ENCODE peak calls at places on chromosomes 4 and X, in four cellular contexts. One of them, this sample, is unnamed.

GRCh38 chr4:74473155-74473811 is 28.3 kb downstream of the AREG start:
- DNase-seq in thyroid gland: no peak
- DNase-seq in left ventricle myocardium inferior: no peak
- DNase-seq in heart right ventricle: no peak
- DNase-seq in this sample: no peak

GRCh38 chr4:56907009-56907408 is 691 bp upstream of the REST start:
- DNase-seq in thyroid gland: peak
- DNase-seq in left ventricle myocardium inferior: no peak
- DNase-seq in heart right ventricle: no peak
- DNase-seq in this sample: no peak

GRCh38 chrX:129842510-129843208 is 1.0 kb downstream of the ZDHHC9 start:
- DNase-seq in thyroid gland: peak
- DNase-seq in left ventricle myocardium inferior: peak
- DNase-seq in heart right ventricle: peak
- DNase-seq in this sample: peak

GRCh38 chrX:32289356-32289755 is 922.0 kb downstream of the DMD start:
- DNase-seq in thyroid gland: no peak
- DNase-seq in left ventricle myocardium inferior: no peak
- DNase-seq in heart right ventricle: no peak
- DNase-seq in this sample: no peak

GRCh38 chrX:150036641-150037040 is 98.3 kb upstream of the EOLA2 start:
- DNase-seq in thyroid gland: no peak
- DNase-seq in left ventricle myocardium inferior: no peak
- DNase-seq in heart right ventricle: no peak
- DNase-seq in this sample: no peak

GRCh38 chrX:40383360-40383759 is 197.4 kb upstream of the ATP6AP2 start:
- DNase-seq in thyroid gland: no peak
- DNase-seq in left ventricle myocardium inferior: no peak
- DNase-seq in heart right ventricle: no peak
- DNase-seq in this sample: no peak

GRCh38 chrX:80120335-80120734 is 105.8 kb downstream of the TBX22 start:
- DNase-seq in thyroid gland: no peak
- DNase-seq in left ventricle myocardium inferior: no peak
- DNase-seq in heart right ventricle: no peak
- DNase-seq in this sample: no peak

GRCh38 chrX:153889123-153889522 is 3.1 kb upstream of the L1CAM start:
- DNase-seq in thyroid gland: no peak
- DNase-seq in left ventricle myocardium inferior: no peak
- DNase-seq in heart right ventricle: no peak
- DNase-seq in this sample: no peak

GRCh38 chr4:74975848-74976824 is 43.2 kb downstream of the PARM1 start:
- DNase-seq in thyroid gland: peak
- DNase-seq in left ventricle myocardium inferior: peak
- DNase-seq in heart right ventricle: peak
- DNase-seq in this sample: no peak

GRCh38 chrX:145727476-145727875 is 90.2 kb upstream of the SLITRK2 start:
- DNase-seq in thyroid gland: no peak
- DNase-seq in left ventricle myocardium inferior: no peak
- DNase-seq in heart right ventricle: no peak
- DNase-seq in this sample: no peak

GRCh38 chr4:53026233-53026632 is 164.1 kb downstream of the RASL11B start:
- DNase-seq in thyroid gland: no peak
- DNase-seq in left ventricle myocardium inferior: no peak
- DNase-seq in heart right ventricle: no peak
- DNase-seq in this sample: no peak

GRCh38 chrX:66110112-66110511 is 53.9 kb upstream of the HEPH start:
- DNase-seq in thyroid gland: no peak
- DNase-seq in left ventricle myocardium inferior: no peak
- DNase-seq in heart right ventricle: no peak
- DNase-seq in this sample: no peak

GRCh38 chrX:153523269-153523668 is 5.8 kb downstream of the ATP2B3 start:
- DNase-seq in thyroid gland: no peak
- DNase-seq in left ventricle myocardium inferior: no peak
- DNase-seq in heart right ventricle: no peak
- DNase-seq in this sample: no peak

GRCh38 chrX:5971300-5971699 is 257.4 kb downstream of the NLGN4X start:
- DNase-seq in thyroid gland: no peak
- DNase-seq in left ventricle myocardium inferior: no peak
- DNase-seq in heart right ventricle: no peak
- DNase-seq in this sample: no peak

GRCh38 chr4:112063260-112063659 is 82.0 kb upstream of the FAM241A start:
- DNase-seq in thyroid gland: no peak
- DNase-seq in left ventricle myocardium inferior: no peak
- DNase-seq in heart right ventricle: no peak
- DNase-seq in this sample: no peak

GRCh38 chr4:183244506-183244905 is 75.6 kb downstream of the CLDN22 start:
- DNase-seq in thyroid gland: no peak
- DNase-seq in left ventricle myocardium inferior: no peak
- DNase-seq in heart right ventricle: no peak
- DNase-seq in this sample: no peak

GRCh38 chrX:78104447-78105176 is 564 bp downstream of the PGK1 start:
- DNase-seq in thyroid gland: peak
- DNase-seq in left ventricle myocardium inferior: peak
- DNase-seq in heart right ventricle: peak
- DNase-seq in this sample: peak

GRCh38 chr4:39044947-39045734 is 12.9 kb upstream of the TMEM156 start:
- DNase-seq in thyroid gland: peak
- DNase-seq in left ventricle myocardium inferior: peak
- DNase-seq in heart right ventricle: peak
- DNase-seq in this sample: peak

GRCh38 chr4:88822034-88822433 is 124.4 kb upstream of the NAP1L5 start:
- DNase-seq in thyroid gland: no peak
- DNase-seq in left ventricle myocardium inferior: no peak
- DNase-seq in heart right ventricle: no peak
- DNase-seq in this sample: no peak

GRCh38 chr4:88818650-88819470 is 121.2 kb upstream of the NAP1L5 start:
- DNase-seq in thyroid gland: peak
- DNase-seq in left ventricle myocardium inferior: no peak
- DNase-seq in heart right ventricle: no peak
- DNase-seq in this sample: no peak

GRCh38 chr4:88820723-88821368 is 123.2 kb upstream of the NAP1L5 start:
- DNase-seq in thyroid gland: no peak
- DNase-seq in left ventricle myocardium inferior: no peak
- DNase-seq in heart right ventricle: no peak
- DNase-seq in this sample: no peak

GRCh38 chr4:88827442-88827841 is 129.8 kb upstream of the NAP1L5 start:
- DNase-seq in thyroid gland: no peak
- DNase-seq in left ventricle myocardium inferior: no peak
- DNase-seq in heart right ventricle: no peak
- DNase-seq in this sample: no peak

DNA sequence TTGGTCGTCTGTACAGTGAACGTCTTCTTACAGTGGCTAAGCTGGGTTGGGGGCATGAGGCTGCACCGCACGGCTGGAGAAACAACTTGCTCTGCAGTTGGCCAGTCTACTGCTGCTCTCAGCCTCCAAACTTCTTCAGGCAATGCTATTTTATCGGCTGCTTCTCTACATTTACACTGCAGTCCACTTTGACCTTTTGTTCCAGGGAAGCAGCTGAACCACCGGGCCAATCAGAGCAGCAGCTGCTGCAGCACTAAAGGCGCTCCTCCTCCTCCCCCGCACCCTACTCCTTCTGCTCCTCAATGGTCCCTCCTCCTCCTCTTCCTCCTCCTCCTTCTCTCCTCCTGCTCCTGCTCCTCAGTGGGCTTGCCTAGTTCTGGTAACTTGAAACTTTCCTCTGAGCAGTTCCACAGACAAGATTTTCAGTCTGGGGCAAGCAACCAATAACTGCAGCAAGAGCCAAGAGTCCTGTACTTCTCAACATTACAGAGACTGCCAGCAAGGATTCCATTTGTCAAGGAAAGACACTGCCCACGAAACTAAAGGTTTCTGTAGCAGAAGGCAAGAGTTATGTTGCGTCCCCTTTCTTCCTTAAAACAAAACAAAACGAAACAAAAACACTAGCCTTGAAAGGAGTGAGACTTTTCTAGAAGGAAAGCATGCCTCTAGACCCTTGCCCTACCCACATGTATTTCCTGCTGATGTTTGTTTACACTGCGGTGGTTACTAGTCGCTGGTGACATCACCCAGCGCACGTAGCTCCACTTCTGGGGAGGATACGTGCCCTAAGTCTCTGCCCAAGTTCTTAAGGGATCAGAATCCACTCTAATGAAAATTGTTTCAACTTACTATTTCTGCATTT is 125.7 kb upstream of the NAP1L5 start:
- DNase-seq in thyroid gland: peak
- DNase-seq in left ventricle myocardium inferior: peak
- DNase-seq in heart right ventricle: peak
- DNase-seq in this sample: peak
- TF ChIP-seq CTCF in thyroid gland: no peak
- TF ChIP-seq CTCF in left ventricle myocardium inferior: no peak
- TF ChIP-seq CTCF in heart right ventricle: no peak
- TF ChIP-seq CTCF in this sample: no peak

GRCh38 chrX:49921109-49921508 is 1.3 kb upstream of the CLCN5 start:
- DNase-seq in thyroid gland: no peak
- DNase-seq in left ventricle myocardium inferior: no peak
- DNase-seq in heart right ventricle: no peak
- DNase-seq in this sample: no peak
- H3K27ac ChIP-seq in thyroid gland: no peak
- H3K27ac ChIP-seq in left ventricle myocardium inferior: no peak
- H3K27ac ChIP-seq in heart right ventricle: no peak
- H3K27ac ChIP-seq in this sample: no peak

DNA sequence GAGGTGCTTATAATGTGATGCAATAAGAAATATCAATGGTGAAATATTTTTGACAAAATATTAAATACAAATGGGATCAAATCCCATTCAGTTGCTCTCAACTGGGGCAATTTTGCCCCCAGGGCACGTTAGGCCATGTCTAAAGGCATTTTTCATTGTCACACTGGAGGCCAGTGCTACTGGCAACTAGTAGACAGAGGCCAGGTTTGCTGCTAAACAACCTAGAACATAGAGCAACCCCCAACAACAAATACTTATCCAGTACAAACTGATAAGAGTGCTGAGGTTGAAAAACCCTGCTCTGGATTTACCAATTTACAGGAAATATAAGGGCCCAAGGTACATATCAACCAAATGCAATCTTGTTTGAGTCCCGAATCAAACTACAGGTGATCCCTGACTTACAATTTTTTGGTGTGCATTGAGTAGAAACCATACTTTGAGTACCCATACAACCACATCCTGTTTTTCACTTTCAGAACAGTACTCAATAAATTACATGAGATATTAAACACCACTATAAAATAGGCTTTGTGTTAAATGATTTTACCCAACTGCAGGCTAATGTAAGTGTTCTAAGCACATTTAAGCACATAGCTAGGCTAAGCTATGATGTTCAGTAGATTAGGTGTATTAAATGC is 237.5 kb downstream of the HNRNPD start:
- DNase-seq in thyroid gland: no peak
- DNase-seq in left ventricle myocardium inferior: no peak
- DNase-seq in heart right ventricle: no peak
- DNase-seq in this sample: no peak
- TF ChIP-seq CTCF in thyroid gland: no peak
- TF ChIP-seq CTCF in left ventricle myocardium inferior: no peak
- TF ChIP-seq CTCF in heart right ventricle: no peak
- TF ChIP-seq CTCF in this sample: no peak

DNA sequence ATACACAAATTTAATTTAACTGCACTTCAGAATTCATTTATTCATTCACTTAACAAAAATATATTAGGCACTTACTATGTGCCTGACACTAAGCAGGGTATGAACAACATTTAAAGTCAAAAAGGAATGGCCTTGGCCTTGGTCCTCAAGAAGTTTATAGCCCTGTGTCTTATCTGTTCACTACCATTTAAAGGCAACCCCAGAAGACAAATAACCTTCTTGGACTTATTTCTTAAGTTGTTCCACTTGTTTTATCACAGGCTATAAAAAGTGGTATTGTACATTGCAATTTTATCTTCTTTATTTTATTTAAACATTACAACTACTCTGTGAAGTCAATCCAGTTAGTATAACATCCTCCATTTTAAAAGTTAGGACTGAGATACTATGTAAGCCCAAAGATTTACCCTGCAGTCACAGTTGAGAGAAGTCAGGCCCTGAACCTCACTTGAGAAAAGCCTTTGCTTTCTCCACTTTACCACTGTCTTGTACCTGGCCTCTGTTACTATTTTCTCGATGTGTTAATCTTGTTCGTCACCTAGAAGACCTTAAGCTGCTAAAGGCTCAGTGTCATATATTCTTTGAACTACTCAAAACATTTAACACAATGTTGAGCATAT is 305.6 kb upstream of the DIPK2B start:
- DNase-seq in thyroid gland: no peak
- DNase-seq in left ventricle myocardium inferior: no peak
- DNase-seq in heart right ventricle: no peak
- DNase-seq in this sample: no peak
- H3K27ac ChIP-seq in thyroid gland: peak
- H3K27ac ChIP-seq in left ventricle myocardium inferior: peak
- H3K27ac ChIP-seq in heart right ventricle: peak
- H3K27ac ChIP-seq in this sample: peak

DNA sequence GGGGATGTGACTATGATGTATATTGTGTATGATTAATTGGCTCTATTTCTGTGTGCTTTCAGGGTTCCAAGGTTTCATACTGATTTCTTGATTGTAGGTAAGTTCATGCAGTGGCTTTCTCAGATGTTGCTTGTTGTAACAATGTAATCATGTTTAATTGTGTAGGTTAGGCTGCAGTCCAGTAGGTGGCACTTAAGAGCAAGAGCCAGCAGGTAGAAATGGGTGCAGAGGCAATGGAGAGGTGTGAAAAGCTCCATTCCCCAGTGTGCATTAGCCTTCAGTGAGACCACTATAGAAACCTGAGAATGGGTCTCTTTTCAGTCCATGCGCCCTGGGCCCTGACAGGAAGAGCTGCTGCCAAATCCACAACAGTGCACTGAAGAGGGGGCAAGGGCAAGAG is 28.2 kb downstream of the DCAF12L2 start:
- DNase-seq in thyroid gland: no peak
- DNase-seq in left ventricle myocardium inferior: no peak
- DNase-seq in heart right ventricle: no peak
- DNase-seq in this sample: no peak
- TF ChIP-seq CTCF in thyroid gland: no peak
- TF ChIP-seq CTCF in left ventricle myocardium inferior: no peak
- TF ChIP-seq CTCF in heart right ventricle: no peak
- TF ChIP-seq CTCF in this sample: no peak

DNA sequence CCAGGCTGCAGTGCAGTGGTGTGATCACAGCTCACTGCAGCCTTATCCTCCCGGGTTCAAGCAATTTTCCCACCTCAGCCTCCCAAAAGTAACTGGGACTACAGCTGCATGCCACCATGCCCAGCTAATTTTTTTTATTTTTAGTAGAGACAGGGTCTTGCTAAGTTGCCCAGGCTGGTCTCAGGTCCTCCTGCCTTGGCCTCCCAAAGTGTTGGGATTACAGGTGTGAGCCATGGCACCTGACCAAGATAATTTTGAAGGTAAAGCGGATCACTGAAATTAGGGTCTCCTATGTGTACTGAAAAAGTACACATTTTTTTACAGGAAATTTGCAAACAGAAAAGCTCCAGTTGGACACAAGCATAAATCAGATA is 4.8 kb downstream of the SAT1 start:
- DNase-seq in thyroid gland: no peak
- DNase-seq in left ventricle myocardium inferior: no peak
- DNase-seq in heart right ventricle: no peak
- DNase-seq in this sample: peak
- H3K27ac ChIP-seq in thyroid gland: no peak
- H3K27ac ChIP-seq in left ventricle myocardium inferior: no peak
- H3K27ac ChIP-seq in heart right ventricle: no peak
- H3K27ac ChIP-seq in this sample: no peak